ENCODE peak calls at places on chromosomes 13 and 19, in four cellular contexts. V, F, R and A are unnamed samples.

GRCh38 chr19:21487969-21488368 is 17.4 kb upstream of the ZNF429 start:
- DNase-seq in V (no peak), F (no peak), R (no peak), A (no peak)

GRCh38 chr13:25046985-25047660 is 48.8 kb upstream of the PABPC3 start:
- DNase-seq in V (no peak), F (no peak), R (peak), A (no peak)

GRCh38 chr13:49439609-49440008 is 4.3 kb downstream of the CAB39L start:
- DNase-seq in V (no peak), F (no peak), R (no peak), A (no peak)

GRCh38 chr13:28299941-28300340 is 161.6 kb downstream of the PAN3 start:
- DNase-seq in V (no peak), F (no peak), R (no peak), A (no peak)

GRCh38 chr13:48709213-48709612 is 55.5 kb downstream of the CYSLTR2 start:
- DNase-seq in V (no peak), F (no peak), R (no peak), A (no peak)

GRCh38 chr19:22332924-22333323 is 46.7 kb downstream of the ZNF729 start:
- DNase-seq in V (no peak), F (no peak), R (no peak), A (no peak)

GRCh38 chr13:74438911-74439310 is 304.7 kb upstream of the KLF12 start:
- DNase-seq in V (peak), F (no peak), R (no peak), A (no peak)

GRCh38 chr13:87677334-87678234 is 6.4 kb downstream of the SLITRK5 start:
- DNase-seq in V (no peak), F (no peak), R (no peak), A (no peak)

GRCh38 chr13:98349731-98350305 is 172.7 kb upstream of the RNF113B start:
- DNase-seq in V (no peak), F (no peak), R (no peak), A (no peak)

GRCh38 chr19:47511681-47512080 is 3.2 kb downstream of the NAPA start:
- DNase-seq in V (peak), F (no peak), R (peak), A (no peak)

GRCh38 chr19:51366999-51367564 is 894 bp upstream of the ETFB start:
- DNase-seq in V (no peak), F (peak), R (no peak), A (no peak)

GRCh38 chr19:38172001-38172400 is 52.0 kb downstream of the DPF1 start:
- DNase-seq in V (no peak), F (no peak), R (no peak), A (no peak)

GRCh38 chr13:92390217-92390616 is 836.4 kb upstream of the GPC6 start:
- DNase-seq in V (no peak), F (no peak), R (no peak), A (no peak)

GRCh38 chr13:46172531-46172991 is 9.4 kb downstream of the LCP1 start:
- DNase-seq in V (no peak), F (peak), R (no peak), A (no peak)

GRCh38 chr19:3575260-3575741 is 2.6 kb downstream of the HMG20B start:
- DNase-seq in V (no peak), F (no peak), R (no peak), A (no peak)

GRCh38 chr13:114106991-114107685 is 25.3 kb downstream of the RASA3 start:
- DNase-seq in V (no peak), F (no peak), R (no peak), A (no peak)

GRCh38 chr19:8224394-8225145 is 15.4 kb downstream of the CERS4 start:
- DNase-seq in V (peak), F (no peak), R (no peak), A (peak)

GRCh38 chr19:19329199-19329598 is 8.6 kb downstream of the MAU2 start:
- DNase-seq in V (no peak), F (no peak), R (no peak), A (no peak)

GRCh38 chr19:40702337-40703012 is 12.0 kb upstream of the NUMBL start:
- DNase-seq in V (peak), F (no peak), R (no peak), A (no peak)

GRCh38 chr19:48171584-48172170 is 1.2 kb downstream of the ZSWIM9 start:
- DNase-seq in V (no peak), F (no peak), R (no peak), A (no peak)

GRCh38 chr19:35153701-35154534 is 617 bp upstream of the FXYD5 start:
- DNase-seq in V (no peak), F (peak), R (peak), A (no peak)

DNA sequence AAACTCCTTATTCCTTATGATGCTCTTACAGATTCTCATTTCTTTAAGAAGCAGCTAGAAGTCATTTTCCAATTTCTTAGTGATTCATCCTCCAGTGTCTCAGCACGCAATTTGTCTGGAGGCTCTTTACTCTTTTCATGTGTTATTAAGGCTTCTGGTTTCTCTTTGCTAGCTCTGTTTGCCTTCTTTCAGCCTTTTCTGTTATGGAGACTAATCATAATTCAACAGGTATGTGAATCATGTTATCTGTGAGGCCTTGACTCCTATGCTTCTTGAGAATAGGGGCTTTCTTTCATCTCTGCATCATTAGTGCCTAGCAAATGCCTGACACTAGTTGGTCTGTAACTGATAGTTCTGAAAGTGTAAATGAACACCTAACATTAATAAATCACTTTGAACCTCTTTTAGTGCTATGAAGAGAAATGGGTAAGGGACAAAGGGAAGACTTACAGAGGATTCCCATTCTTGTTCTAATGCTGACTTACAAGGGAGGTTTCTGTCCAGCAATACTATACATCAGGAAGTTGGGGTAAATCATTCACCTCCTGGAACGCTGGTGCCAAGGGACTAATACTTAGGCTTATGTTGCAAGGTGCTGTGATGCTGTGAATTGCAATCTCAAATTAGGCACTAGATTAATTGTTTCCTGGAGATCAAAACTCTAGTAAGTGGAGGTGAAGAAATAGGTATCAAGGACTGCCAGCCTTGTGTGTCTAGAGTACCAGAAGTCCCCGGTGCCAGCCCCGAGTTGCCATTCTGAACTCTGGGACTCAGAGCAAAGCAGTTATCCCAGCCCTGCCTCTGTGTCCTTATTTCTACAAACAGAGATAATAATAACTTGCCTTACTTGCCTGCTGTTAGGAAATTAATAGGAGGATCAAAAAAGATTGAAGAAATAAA is 265.6 kb downstream of the DCLK1 start:
- DNase-seq in V (no peak), F (no peak), R (no peak), A (peak)
- H3K4me3 ChIP-seq in V (no peak), F (no peak), R (no peak), A (no peak)

DNA sequence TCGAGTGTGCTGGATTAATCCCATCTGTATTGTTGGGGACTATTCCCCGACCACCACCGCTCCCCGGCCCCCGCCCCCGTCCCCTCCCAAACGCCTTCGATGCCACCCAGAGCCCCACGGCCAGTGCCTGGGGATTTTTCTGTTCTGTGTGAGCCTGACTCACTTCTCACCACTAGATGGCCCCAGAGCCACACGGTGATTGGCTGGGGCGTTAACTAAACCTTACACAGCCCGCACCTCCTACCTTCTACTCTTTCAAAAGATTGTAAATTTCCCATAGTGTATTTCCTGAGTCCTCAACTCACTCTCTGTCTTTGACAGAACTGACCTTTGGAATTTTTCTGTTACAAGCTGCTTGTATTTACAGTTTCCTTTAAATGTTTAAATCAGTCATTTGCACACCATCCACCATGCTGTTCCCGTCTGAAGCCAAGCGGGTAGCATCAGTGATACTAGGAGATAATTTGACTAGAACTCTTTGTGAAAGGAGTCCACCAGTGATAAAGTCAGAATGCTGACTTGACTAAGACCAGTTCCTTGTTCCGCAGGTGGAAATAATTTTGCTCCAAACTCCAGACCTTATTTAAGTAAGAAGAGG is 61.4 kb downstream of the RFX2 start:
- DNase-seq in V (peak), F (peak), R (peak), A (no peak)
- H3K4me3 ChIP-seq in V (no peak), F (no peak), R (no peak), A (no peak)

DNA sequence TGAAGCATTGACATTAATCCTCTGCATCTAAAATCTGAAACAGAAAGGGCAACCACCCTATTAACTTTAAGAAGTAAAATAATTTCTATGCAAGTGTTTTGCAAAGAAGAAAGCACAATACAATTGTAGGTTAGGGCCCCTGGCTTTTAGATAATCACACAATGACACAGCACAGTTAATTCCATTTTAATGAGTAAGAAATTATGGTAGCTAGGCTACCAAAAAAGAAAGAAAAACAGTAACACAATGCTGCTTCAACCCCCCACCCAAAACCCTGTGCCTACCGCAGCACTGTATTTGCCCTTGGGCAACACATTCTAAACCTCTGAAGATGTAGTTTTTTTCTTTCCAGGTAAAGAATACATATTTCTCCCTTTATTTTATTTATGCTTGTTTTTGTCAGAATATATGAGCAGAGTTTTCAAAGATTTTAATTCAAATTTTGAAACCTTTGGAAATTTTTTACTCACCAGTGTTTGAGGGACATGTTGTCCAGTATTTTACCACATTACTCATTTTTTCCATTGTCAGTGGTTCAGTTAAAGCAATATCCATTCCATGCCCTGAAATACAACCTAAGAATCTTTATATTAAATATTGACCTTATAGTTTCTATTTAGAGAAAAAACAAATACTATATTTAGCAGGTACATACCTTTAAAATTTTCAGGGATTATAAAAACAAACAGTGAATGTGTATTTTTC is 21.1 kb downstream of the SOHLH2 start:
- DNase-seq in V (peak), F (no peak), R (no peak), A (peak)
- H3K4me3 ChIP-seq in V (no peak), F (no peak), R (no peak), A (no peak)

DNA sequence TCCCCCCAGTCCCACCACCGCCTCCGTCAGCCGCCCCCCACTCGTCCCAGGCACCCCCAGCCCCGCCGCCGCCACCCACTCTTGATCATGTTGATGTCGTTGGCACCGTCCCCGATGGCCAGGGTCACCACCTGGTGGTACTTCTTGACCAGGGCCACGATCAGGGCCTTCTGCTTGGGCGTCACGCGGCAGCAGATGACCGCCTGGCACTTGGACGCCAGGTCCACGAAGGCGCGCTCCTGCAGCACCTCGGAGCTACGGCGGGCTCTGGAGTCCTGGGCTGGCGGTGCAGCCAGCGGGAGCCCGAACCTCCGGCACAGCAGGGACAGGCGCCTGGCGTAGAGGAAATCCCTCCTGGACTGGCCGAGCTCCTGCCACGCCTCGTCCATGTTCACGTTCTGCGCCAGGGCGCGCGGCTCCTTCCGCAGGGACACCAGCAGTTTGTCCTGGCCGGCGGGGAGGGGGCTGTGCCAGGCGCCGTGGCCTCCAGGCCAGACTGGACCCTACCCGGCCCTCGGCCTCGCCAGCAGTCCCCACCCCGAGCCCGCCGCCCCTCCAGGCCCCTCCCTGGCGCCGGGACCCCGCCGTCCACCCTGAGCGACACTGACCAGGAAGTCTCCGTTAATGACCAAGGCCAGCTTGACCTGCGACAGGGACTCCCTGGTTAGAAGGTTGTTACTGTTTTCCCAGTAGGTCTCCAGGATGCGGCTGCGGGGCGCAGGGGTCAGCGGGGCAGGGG is 22.6 kb downstream of the ATP8B3 start:
- DNase-seq in V (no peak), F (no peak), R (no peak), A (no peak)
- H3K4me3 ChIP-seq in V (no peak), F (no peak), R (no peak), A (no peak)

DNA sequence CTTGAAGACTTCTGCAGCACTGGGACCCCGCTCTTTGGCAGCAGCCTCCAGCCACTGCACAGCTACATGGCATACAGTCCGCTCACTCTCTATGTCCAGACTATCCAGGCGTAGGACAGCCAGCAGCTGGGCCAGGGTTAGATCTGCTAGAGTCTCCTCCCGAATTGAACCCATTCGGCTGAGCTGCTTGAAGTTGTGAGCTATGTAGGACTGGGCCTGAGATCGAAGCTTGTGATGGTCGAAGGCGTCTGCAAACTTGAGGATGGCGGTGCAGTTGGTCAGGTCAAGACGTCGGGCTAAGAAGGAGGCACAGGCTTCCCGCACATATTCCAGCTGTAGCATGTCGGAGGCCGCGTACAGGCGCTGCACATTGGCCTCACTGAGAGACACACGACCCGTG is 900 bp downstream of the KBTBD7 start:
- DNase-seq in V (no peak), F (no peak), R (no peak), A (no peak)
- H3K4me3 ChIP-seq in V (peak), F (peak), R (no peak), A (peak)